ENCODE peak calls at places on chromosome 18, in four cellular contexts. G is C1 segment of cervical spinal cord, Z is fibroblast of lung, M is NT2/D1. I is an unnamed sample.

GRCh38 chr18:73908323-73908722 is 239.3 kb downstream of the FBXO15 start:
- DNase-seq in G (no peak), Z (peak), M (peak), I (peak)

GRCh38 chr18:33156906-33157470 is 283.5 kb downstream of the CCDC178 start:
- DNase-seq in G (no peak), Z (no peak), M (no peak), I (no peak)

GRCh38 chr18:50009772-50010171 is 185.2 kb downstream of the MYO5B start:
- DNase-seq in G (no peak), Z (peak), M (no peak), I (no peak)

GRCh38 chr18:46675112-46675511 is 18.1 kb upstream of the LOXHD1 start:
- DNase-seq in G (no peak), Z (no peak), M (no peak), I (no peak)

GRCh38 chr18:30800800-30801199 is 241.7 kb downstream of the DSC3 start:
- DNase-seq in G (no peak), Z (no peak), M (no peak), I (no peak)

GRCh38 chr18:71442830-71443229 is 1101.3 kb downstream of the CBLN2 start:
- DNase-seq in G (no peak), Z (peak), M (no peak), I (peak)

GRCh38 chr18:39305756-39306155 is 1740.2 kb upstream of the CELF4 start:
- DNase-seq in G (no peak), Z (no peak), M (no peak), I (no peak)

GRCh38 chr18:29849145-29849544 is 1193.4 kb downstream of the DSC3 start:
- DNase-seq in G (no peak), Z (no peak), M (no peak), I (no peak)

GRCh38 chr18:5469340-5469739 is 74.5 kb downstream of the EPB41L3 start:
- DNase-seq in G (no peak), Z (no peak), M (no peak), I (no peak)

GRCh38 chr18:74281011-74281638 is 10.6 kb downstream of the CYB5A start:
- DNase-seq in G (no peak), Z (no peak), M (peak), I (no peak)

GRCh38 chr18:10518595-10519273 is 7.1 kb upstream of the NAPG start:
- DNase-seq in G (peak), Z (peak), M (no peak), I (no peak)

GRCh38 chr18:40904295-40904694 is 1050.7 kb upstream of the PIK3C3 start:
- DNase-seq in G (no peak), Z (no peak), M (no peak), I (peak)

GRCh38 chr18:77063256-77063655 is 69.3 kb downstream of the MBP start:
- DNase-seq in G (no peak), Z (peak), M (no peak), I (peak)

GRCh38 chr18:64713284-64713683 is 564.4 kb upstream of the LINC00305 start:
- DNase-seq in G (no peak), Z (no peak), M (no peak), I (no peak)

GRCh38 chr18:41036346-41036745 is 918.7 kb upstream of the PIK3C3 start:
- DNase-seq in G (no peak), Z (no peak), M (no peak), I (no peak)

GRCh38 chr18:66682855-66683322 is 79.0 kb upstream of the CDH19 start:
- DNase-seq in G (peak), Z (no peak), M (no peak), I (no peak)

GRCh38 chr18:32889620-32890593 is 117.1 kb upstream of the KLHL14 start:
- DNase-seq in G (no peak), Z (no peak), M (peak), I (no peak)

GRCh38 chr18:8895987-8896619 is 190.7 kb downstream of the MTCL1 start:
- DNase-seq in G (no peak), Z (peak), M (no peak), I (peak)

GRCh38 chr18:25350561-25351201 is 1.3 kb downstream of the ZNF521 start:
- DNase-seq in G (peak), Z (peak), M (no peak), I (peak)

GRCh38 chr18:47403949-47404348 is 152.5 kb upstream of the SKOR2 start:
- DNase-seq in G (no peak), Z (no peak), M (no peak), I (no peak)

GRCh38 chr18:267380-267687 is 513 bp downstream of the THOC1 start:
- DNase-seq in G (no peak), Z (no peak), M (peak), I (no peak)

GRCh38 chr18:27787543-27787942 is 389.4 kb downstream of the CDH2 start:
- DNase-seq in G (no peak), Z (no peak), M (no peak), I (no peak)

GRCh38 chr18:13909541-13909940 is 5.8 kb downstream of the MC2R start:
- DNase-seq in G (no peak), Z (no peak), M (no peak), I (no peak)

GRCh38 chr18:41906528-41907256 is 48.3 kb upstream of the PIK3C3 start:
- DNase-seq in G (no peak), Z (peak), M (peak), I (peak)

GRCh38 chr18:63336366-63337099 is 17.0 kb upstream of the BCL2 start:
- DNase-seq in G (no peak), Z (peak), M (no peak), I (peak)

GRCh38 chr18:33184918-33185317 is 255.6 kb downstream of the CCDC178 start:
- DNase-seq in G (no peak), Z (no peak), M (peak), I (no peak)

GRCh38 chr18:62741118-62741566 is 25.8 kb downstream of the PHLPP1 start:
- DNase-seq in G (no peak), Z (no peak), M (no peak), I (no peak)

GRCh38 chr18:62164855-62165487 is 21.9 kb downstream of the PIGN start:
- DNase-seq in G (no peak), Z (no peak), M (no peak), I (no peak)

GRCh38 chr18:3177902-3178687 is 41.7 kb downstream of the MYOM1 start:
- DNase-seq in G (peak), Z (peak), M (no peak), I (no peak)

GRCh38 chr18:74396252-74397204 is 60.6 kb downstream of the DIPK1C start:
- DNase-seq in G (no peak), Z (peak), M (no peak), I (no peak)

GRCh38 chr18:22700920-22701319 is 232.2 kb upstream of the RBBP8 start:
- DNase-seq in G (no peak), Z (no peak), M (no peak), I (no peak)

GRCh38 chr18:29154758-29155725 is 978.1 kb upstream of the CDH2 start:
- DNase-seq in G (no peak), Z (peak), M (no peak), I (peak)

GRCh38 chr18:73101977-73102376 is 234.2 kb upstream of the NETO1 start:
- DNase-seq in G (no peak), Z (no peak), M (no peak), I (no peak)

GRCh38 chr18:3061581-3062416 is 48.9 kb upstream of the LPIN2 start:
- DNase-seq in G (no peak), Z (no peak), M (no peak), I (no peak)

GRCh38 chr18:48993586-48993985 is 42.8 kb upstream of the SMAD7 start:
- DNase-seq in G (no peak), Z (no peak), M (no peak), I (no peak)

GRCh38 chr18:59861963-59862819 is 37.6 kb upstream of the PMAIP1 start:
- DNase-seq in G (no peak), Z (no peak), M (no peak), I (no peak)

GRCh38 chr18:75162467-75162866 is 46.5 kb downstream of the PTGR3 start:
- DNase-seq in G (no peak), Z (peak), M (no peak), I (peak)

GRCh38 chr18:51330739-51331138 is 133.3 kb upstream of the MEX3C start:
- DNase-seq in G (no peak), Z (no peak), M (no peak), I (no peak)

GRCh38 chr18:61637319-61637718 is 255.5 kb downstream of the RNF152 start:
- DNase-seq in G (no peak), Z (no peak), M (no peak), I (no peak)

I was measured in astrocyte of the cerebellum.